ENCODE peak calls at places on chromosomes 3 and 15, in seven cellular contexts. F, Q, Y, I, T, N and K are unnamed samples.
A peak's percentile ranks its signal among the peaks of the same experiment; 100 is the strongest.

GRCh38 chr15:63997715-63998442 is 48.4 kb downstream of the DAPK2 start:
- DNase-seq in F (no peak), Q (no peak), Y (no peak), I (no peak), T (no peak), N (no peak), K (no peak)

GRCh38 chr3:138230525-138230924 is 43.4 kb downstream of the ARMC8 start:
- DNase-seq in F (no peak), Q (no peak), Y (no peak), I (no peak), T (no peak), N (no peak), K (no peak)

GRCh38 chr3:21390136-21390535 is 360.9 kb downstream of the ZNF385D start:
- DNase-seq in F (no peak), Q (peak; percentile 7), Y (no peak), I (no peak), T (no peak), N (no peak), K (no peak)

GRCh38 chr15:72585659-72586058 is 68.8 kb upstream of the GOLGA6B start:
- DNase-seq in F (no peak), Q (peak; percentile 54), Y (no peak), I (no peak), T (no peak), N (no peak), K (no peak)

GRCh38 chr3:127428344-127429001 is 140.6 kb upstream of the PRR20G start:
- DNase-seq in F (no peak), Q (no peak), Y (no peak), I (no peak), T (no peak), N (peak; percentile 13), K (no peak)

GRCh38 chr3:66819993-66820501 is 178.1 kb upstream of the KBTBD8 start:
- DNase-seq in F (no peak), Q (no peak), Y (no peak), I (no peak), T (no peak), N (no peak), K (no peak)

GRCh38 chr3:173045770-173046382 is 95.2 kb downstream of the SPATA16 start:
- DNase-seq in F (no peak), Q (no peak), Y (no peak), I (no peak), T (no peak), N (no peak), K (no peak)

GRCh38 chr15:38611228-38611627 is 46.6 kb upstream of the RASGRP1 start:
- DNase-seq in F (no peak), Q (no peak), Y (no peak), I (no peak), T (no peak), N (no peak), K (no peak)

GRCh38 chr3:53056442-53056841 is 10.6 kb upstream of the SFMBT1 start:
- DNase-seq in F (no peak), Q (peak; percentile 52), Y (no peak), I (peak; percentile 17), T (peak; percentile 48), N (peak; percentile 21), K (no peak)

GRCh38 chr3:110063178-110063577 is 725.8 kb upstream of the DPPA4 start:
- DNase-seq in F (no peak), Q (no peak), Y (no peak), I (no peak), T (no peak), N (no peak), K (no peak)

GRCh38 chr3:127275287-127275781 is 12.5 kb downstream of the PRR20G start:
- DNase-seq in F (no peak), Q (no peak), Y (no peak), I (no peak), T (no peak), N (no peak), K (peak; percentile 72)

GRCh38 chr3:67461667-67462142 is 192.7 kb downstream of the SUCLG2 start:
- DNase-seq in F (peak; percentile 25), Q (no peak), Y (no peak), I (no peak), T (no peak), N (no peak), K (no peak)

GRCh38 chr3:52109556-52110380 is 44.5 kb downstream of the POC1A start:
- DNase-seq in F (no peak), Q (no peak), Y (no peak), I (no peak), T (peak; percentile 69), N (peak; percentile 32), K (no peak)

GRCh38 chr3:9067352-9067975 is 104.2 kb upstream of the RAD18 start:
- DNase-seq in F (peak; percentile 59), Q (peak; percentile 66), Y (peak; percentile 41), I (peak; percentile 59), T (peak; percentile 69), N (peak; percentile 67), K (no peak)

GRCh38 chr15:70101459-70102113 is 3.9 kb upstream of the TLE3 start:
- DNase-seq in F (peak; percentile 79), Q (peak; percentile 84), Y (peak; percentile 63), I (peak; percentile 63), T (peak; percentile 71), N (peak; percentile 90), K (no peak)

GRCh38 chr15:48710952-48711495 is 65.5 kb upstream of the FBN1 start:
- DNase-seq in F (no peak), Q (no peak), Y (no peak), I (no peak), T (no peak), N (no peak), K (no peak)

GRCh38 chr3:185712337-185712736 is 112.5 kb downstream of the IGF2BP2 start:
- DNase-seq in F (no peak), Q (no peak), Y (no peak), I (no peak), T (no peak), N (no peak), K (no peak)

GRCh38 chr3:11583226-11583625 is 60.5 kb downstream of the VGLL4 start:
- DNase-seq in F (no peak), Q (no peak), Y (no peak), I (no peak), T (no peak), N (no peak), K (no peak)

GRCh38 chr3:181631901-181632300 is 79.8 kb upstream of the SOX2 start:
- DNase-seq in F (no peak), Q (no peak), Y (no peak), I (no peak), T (no peak), N (no peak), K (no peak)

GRCh38 chr3:14764331-14765064 is 54.3 kb upstream of the FGD5 start:
- DNase-seq in F (no peak), Q (no peak), Y (no peak), I (no peak), T (no peak), N (no peak), K (peak; percentile 91)

GRCh38 chr15:74428970-74429783 is 4.6 kb downstream of the SEMA7A start:
- DNase-seq in F (no peak), Q (no peak), Y (no peak), I (no peak), T (no peak), N (no peak), K (no peak)

GRCh38 chr3:120597445-120598049 is 1.4 kb downstream of the NDUFB4 start:
- DNase-seq in F (no peak), Q (no peak), Y (no peak), I (no peak), T (no peak), N (no peak), K (no peak)

GRCh38 chr3:172577962-172578560 is 54.8 kb upstream of the TNFSF10 start:
- DNase-seq in F (no peak), Q (no peak), Y (no peak), I (no peak), T (no peak), N (no peak), K (no peak)

GRCh38 chr15:45138814-45139765 is 9.3 kb downstream of the DUOX1 start:
- DNase-seq in F (no peak), Q (no peak), Y (no peak), I (peak; percentile 80), T (no peak), N (no peak), K (no peak)

DNA sequence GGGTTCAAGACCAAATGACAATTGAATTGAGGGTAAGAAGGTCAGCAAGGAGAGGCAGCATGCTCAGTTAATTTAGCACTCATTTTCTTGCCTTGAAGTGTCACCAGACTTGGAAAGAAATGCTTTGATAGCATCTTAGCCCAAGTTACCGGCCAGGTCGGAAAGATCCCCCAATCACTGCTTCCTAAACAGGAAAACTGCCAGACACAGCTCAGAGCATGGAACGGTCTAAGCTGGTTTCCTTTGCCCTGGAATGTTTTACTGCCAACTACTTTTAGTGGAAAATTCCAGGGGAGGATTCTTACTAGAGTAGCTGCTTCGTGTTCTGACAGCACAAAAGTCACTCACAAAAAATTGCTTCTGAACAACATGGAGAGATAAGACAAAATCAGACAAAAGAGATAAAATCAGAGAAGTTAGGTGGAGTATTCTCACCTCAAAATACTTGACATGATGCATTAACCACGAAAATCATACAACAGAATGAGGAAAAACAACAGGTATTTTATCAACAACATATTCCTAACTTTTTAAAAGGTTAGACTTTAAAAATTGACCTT is 65.5 kb downstream of the CCR4 start:
- DNase-seq in F (no peak), Q (no peak), Y (no peak), I (no peak), T (no peak), N (no peak), K (no peak)
- H3K27ac ChIP-seq in F (no peak overlapping the region), Q (no peak overlapping the region), Y (no peak overlapping the region), I (no peak overlapping the region), T (no peak overlapping the region), N (no peak overlapping the region), K (no peak overlapping the region)

GRCh38 chr3:96259-96658 is 100.3 kb upstream of the CHL1 start:
- DNase-seq in F (no peak), Q (no peak), Y (no peak), I (no peak), T (no peak), N (no peak), K (no peak)
- TF ChIP-seq EP300 in F (no peak), Q (no peak), Y (no peak), I (no peak), T (no peak), N (no peak), K (no peak)

GRCh38 chr15:62940359-62940754 is 102.2 kb upstream of the TPM1 start:
- DNase-seq in F (no peak), Q (no peak), Y (no peak), I (no peak), T (no peak), N (no peak), K (no peak)
- H3K27ac ChIP-seq in F (peak overlapping the region; percentile 45), Q (peak overlapping the region; percentile 87), Y (peak overlapping the region; percentile 79), I (peak overlapping the region; percentile 69), T (peak overlapping the region; percentile 82), N (peak overlapping the region; percentile 90), K (peak overlapping the region; percentile 85)

DNA sequence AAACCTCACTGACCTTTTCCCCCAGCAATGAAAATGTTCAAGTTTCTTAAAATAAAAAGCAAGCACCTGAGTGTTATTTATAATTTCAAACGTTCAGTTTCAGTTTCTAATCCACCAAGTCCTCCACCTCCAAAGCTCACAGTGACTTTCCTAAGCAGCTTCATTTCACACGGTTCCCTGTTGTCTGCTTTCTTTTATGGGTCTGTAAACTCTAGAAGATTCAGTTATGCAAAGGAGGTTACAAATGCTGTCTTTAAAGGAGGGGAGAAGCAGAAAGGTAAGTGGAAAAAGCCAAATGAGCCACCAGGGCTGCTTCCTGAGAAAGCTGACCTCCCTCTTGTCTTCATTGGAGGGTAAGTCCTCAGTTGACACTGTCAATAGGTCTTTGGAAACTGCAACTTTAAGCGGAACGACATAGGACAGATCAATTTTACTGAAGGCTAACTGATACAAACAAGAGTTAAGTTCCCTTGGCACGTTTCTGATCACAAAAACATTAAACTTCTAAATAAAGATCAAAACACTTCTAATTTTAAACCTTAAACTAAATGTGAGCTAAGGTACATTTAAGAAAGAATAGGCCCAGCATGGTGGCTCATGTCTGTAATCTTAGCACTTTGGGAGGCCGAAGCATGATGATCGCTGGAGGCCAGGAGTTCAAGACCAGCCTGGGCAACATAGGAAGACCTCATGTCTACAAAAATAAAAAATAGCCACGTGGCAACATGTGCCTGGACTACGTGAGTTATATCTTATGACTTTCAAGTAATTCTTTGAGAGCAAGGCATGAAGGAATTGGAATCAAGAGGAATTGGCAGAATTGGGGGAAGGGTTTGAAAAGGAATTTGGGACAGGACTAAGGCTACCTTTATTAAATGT is 151.9 kb upstream of the UBE2E1 start:
- DNase-seq in F (no peak), Q (no peak), Y (no peak), I (no peak), T (no peak), N (no peak), K (no peak)
- TF ChIP-seq EP300 in F (no peak), Q (no peak), Y (no peak), I (no peak), T (no peak), N (no peak), K (no peak)